ENCODE peak calls at places on chromosomes 12 and 14, in nine cellular contexts. One of them, this sample, is unnamed.

GRCh38 chr12:48750215-48750614 is 33.7 kb upstream of the CCNT1 start:
- DNase-seq in NT2/D1: no peak
- DNase-seq in stimulated activated CD4-positive, alpha-beta T cell treated with anti-CD3 and anti-CD28 coated beads, Interleukin-12 subunit alpha, Interleukin-12 subunit beta, amount 100 ng/mL, for 24 hours: no peak
- DNase-seq in H1: no peak
- DNase-seq in cardiac muscle cell: no peak
- DNase-seq in RPMI7951: no peak
- DNase-seq in hepatic stellate cell: no peak
- DNase-seq in T-cell: no peak
- DNase-seq in A673: no peak
- DNase-seq in this sample: no peak

GRCh38 chr14:70036665-70037064 is 152.1 kb downstream of the SLC8A3 start:
- DNase-seq in RPMI7951: no peak
- DNase-seq in NT2/D1: no peak
- DNase-seq in H1: no peak
- DNase-seq in stimulated activated CD4-positive, alpha-beta T cell treated with anti-CD3 and anti-CD28 coated beads, Interleukin-12 subunit alpha, Interleukin-12 subunit beta, amount 100 ng/mL, for 24 hours: no peak
- DNase-seq in T-cell: no peak
- DNase-seq in A673: no peak
- DNase-seq in hepatic stellate cell: no peak
- DNase-seq in cardiac muscle cell: no peak
- DNase-seq in this sample: no peak

GRCh38 chr12:57247041-57247440 is 3.9 kb downstream of the STAC3 start:
- DNase-seq in A673: no peak
- DNase-seq in RPMI7951: no peak
- DNase-seq in NT2/D1: peak; percentile 86
- DNase-seq in T-cell: no peak
- DNase-seq in stimulated activated CD4-positive, alpha-beta T cell treated with anti-CD3 and anti-CD28 coated beads, Interleukin-12 subunit alpha, Interleukin-12 subunit beta, amount 100 ng/mL, for 24 hours: no peak
- DNase-seq in hepatic stellate cell: no peak
- DNase-seq in cardiac muscle cell: no peak
- DNase-seq in H1: no peak
- DNase-seq in this sample: no peak

GRCh38 chr12:47722136-47722834 is 3.0 kb downstream of the ENDOU start:
- DNase-seq in NT2/D1: no peak
- DNase-seq in A673: no peak
- DNase-seq in hepatic stellate cell: no peak
- DNase-seq in cardiac muscle cell: no peak
- DNase-seq in H1: no peak
- DNase-seq in RPMI7951: no peak
- DNase-seq in T-cell: no peak
- DNase-seq in stimulated activated CD4-positive, alpha-beta T cell treated with anti-CD3 and anti-CD28 coated beads, Interleukin-12 subunit alpha, Interleukin-12 subunit beta, amount 100 ng/mL, for 24 hours: no peak
- DNase-seq in this sample: no peak

GRCh38 chr14:45051896-45052295 is 32.0 kb upstream of the PRPF39 start:
- DNase-seq in hepatic stellate cell: no peak
- DNase-seq in NT2/D1: no peak
- DNase-seq in RPMI7951: no peak
- DNase-seq in A673: no peak
- DNase-seq in T-cell: no peak
- DNase-seq in stimulated activated CD4-positive, alpha-beta T cell treated with anti-CD3 and anti-CD28 coated beads, Interleukin-12 subunit alpha, Interleukin-12 subunit beta, amount 100 ng/mL, for 24 hours: no peak
- DNase-seq in H1: no peak
- DNase-seq in cardiac muscle cell: no peak
- DNase-seq in this sample: no peak

GRCh38 chr14:91416744-91417133 is 881 bp downstream of the CCDC88C start:
- DNase-seq in cardiac muscle cell: no peak
- DNase-seq in T-cell: no peak
- DNase-seq in NT2/D1: no peak
- DNase-seq in hepatic stellate cell: no peak
- DNase-seq in H1: no peak
- DNase-seq in RPMI7951: no peak
- DNase-seq in stimulated activated CD4-positive, alpha-beta T cell treated with anti-CD3 and anti-CD28 coated beads, Interleukin-12 subunit alpha, Interleukin-12 subunit beta, amount 100 ng/mL, for 24 hours: no peak
- DNase-seq in A673: peak; percentile 21
- DNase-seq in this sample: no peak

GRCh38 chr12:77384941-77385340 is 319.6 kb upstream of the E2F7 start:
- DNase-seq in stimulated activated CD4-positive, alpha-beta T cell treated with anti-CD3 and anti-CD28 coated beads, Interleukin-12 subunit alpha, Interleukin-12 subunit beta, amount 100 ng/mL, for 24 hours: no peak
- DNase-seq in A673: peak; percentile 59
- DNase-seq in H1: no peak
- DNase-seq in hepatic stellate cell: no peak
- DNase-seq in T-cell: no peak
- DNase-seq in cardiac muscle cell: no peak
- DNase-seq in RPMI7951: no peak
- DNase-seq in NT2/D1: no peak
- DNase-seq in this sample: no peak

GRCh38 chr14:76923422-76924362 is 97.5 kb downstream of the LRRC74A start:
- DNase-seq in hepatic stellate cell: no peak
- DNase-seq in stimulated activated CD4-positive, alpha-beta T cell treated with anti-CD3 and anti-CD28 coated beads, Interleukin-12 subunit alpha, Interleukin-12 subunit beta, amount 100 ng/mL, for 24 hours: no peak
- DNase-seq in A673: no peak
- DNase-seq in H1: no peak
- DNase-seq in cardiac muscle cell: no peak
- DNase-seq in T-cell: no peak
- DNase-seq in RPMI7951: no peak
- DNase-seq in NT2/D1: no peak
- DNase-seq in this sample: no peak

GRCh38 chr12:9240776-9241175 is 32.6 kb upstream of the PZP start:
- DNase-seq in NT2/D1: no peak
- DNase-seq in cardiac muscle cell: no peak
- DNase-seq in A673: no peak
- DNase-seq in stimulated activated CD4-positive, alpha-beta T cell treated with anti-CD3 and anti-CD28 coated beads, Interleukin-12 subunit alpha, Interleukin-12 subunit beta, amount 100 ng/mL, for 24 hours: no peak
- DNase-seq in hepatic stellate cell: no peak
- DNase-seq in RPMI7951: no peak
- DNase-seq in H1: no peak
- DNase-seq in T-cell: no peak
- DNase-seq in this sample: no peak

GRCh38 chr12:10174986-10175614 is 3.2 kb upstream of the OLR1 start:
- DNase-seq in stimulated activated CD4-positive, alpha-beta T cell treated with anti-CD3 and anti-CD28 coated beads, Interleukin-12 subunit alpha, Interleukin-12 subunit beta, amount 100 ng/mL, for 24 hours: no peak
- DNase-seq in A673: no peak
- DNase-seq in hepatic stellate cell: no peak
- DNase-seq in RPMI7951: no peak
- DNase-seq in NT2/D1: no peak
- DNase-seq in H1: no peak
- DNase-seq in cardiac muscle cell: no peak
- DNase-seq in T-cell: no peak
- DNase-seq in this sample: no peak

GRCh38 chr12:69698769-69699540 is at the start of gene BEST3:
- DNase-seq in T-cell: no peak
- DNase-seq in H1: no peak
- DNase-seq in hepatic stellate cell: no peak
- DNase-seq in RPMI7951: no peak
- DNase-seq in cardiac muscle cell: no peak
- DNase-seq in NT2/D1: no peak
- DNase-seq in stimulated activated CD4-positive, alpha-beta T cell treated with anti-CD3 and anti-CD28 coated beads, Interleukin-12 subunit alpha, Interleukin-12 subunit beta, amount 100 ng/mL, for 24 hours: no peak
- DNase-seq in A673: no peak
- DNase-seq in this sample: no peak

GRCh38 chr12:92369643-92370042 is 224.0 kb upstream of the BTG1 start:
- DNase-seq in H1: no peak
- DNase-seq in hepatic stellate cell: no peak
- DNase-seq in RPMI7951: peak; percentile 99
- DNase-seq in A673: no peak
- DNase-seq in NT2/D1: no peak
- DNase-seq in stimulated activated CD4-positive, alpha-beta T cell treated with anti-CD3 and anti-CD28 coated beads, Interleukin-12 subunit alpha, Interleukin-12 subunit beta, amount 100 ng/mL, for 24 hours: no peak
- DNase-seq in T-cell: no peak
- DNase-seq in cardiac muscle cell: no peak
- DNase-seq in this sample: no peak

GRCh38 chr14:54108481-54109471 is 152.2 kb upstream of the BMP4 start:
- DNase-seq in RPMI7951: peak; percentile 96
- DNase-seq in stimulated activated CD4-positive, alpha-beta T cell treated with anti-CD3 and anti-CD28 coated beads, Interleukin-12 subunit alpha, Interleukin-12 subunit beta, amount 100 ng/mL, for 24 hours: no peak
- DNase-seq in A673: no peak
- DNase-seq in H1: no peak
- DNase-seq in cardiac muscle cell: peak; percentile 95
- DNase-seq in NT2/D1: no peak
- DNase-seq in T-cell: no peak
- DNase-seq in hepatic stellate cell: peak; percentile 24
- DNase-seq in this sample: no peak

GRCh38 chr12:110600254-110600653 is 13.7 kb upstream of the TCTN1 start:
- DNase-seq in hepatic stellate cell: peak; percentile 33
- DNase-seq in NT2/D1: no peak
- DNase-seq in RPMI7951: peak; percentile 52
- DNase-seq in H1: no peak
- DNase-seq in A673: peak; percentile 77
- DNase-seq in stimulated activated CD4-positive, alpha-beta T cell treated with anti-CD3 and anti-CD28 coated beads, Interleukin-12 subunit alpha, Interleukin-12 subunit beta, amount 100 ng/mL, for 24 hours: no peak
- DNase-seq in cardiac muscle cell: peak; percentile 81
- DNase-seq in T-cell: no peak
- DNase-seq in this sample: no peak

GRCh38 chr12:132158677-132159554 is 14.7 kb downstream of the NOC4L start:
- DNase-seq in RPMI7951: no peak
- DNase-seq in T-cell: no peak
- DNase-seq in H1: no peak
- DNase-seq in stimulated activated CD4-positive, alpha-beta T cell treated with anti-CD3 and anti-CD28 coated beads, Interleukin-12 subunit alpha, Interleukin-12 subunit beta, amount 100 ng/mL, for 24 hours: no peak
- DNase-seq in NT2/D1: no peak
- DNase-seq in A673: no peak
- DNase-seq in hepatic stellate cell: no peak
- DNase-seq in cardiac muscle cell: no peak
- DNase-seq in this sample: no peak

GRCh38 chr12:54419088-54419887 is at the start of gene ITGA5:
- DNase-seq in H1: no peak
- DNase-seq in hepatic stellate cell: peak; percentile 93
- DNase-seq in stimulated activated CD4-positive, alpha-beta T cell treated with anti-CD3 and anti-CD28 coated beads, Interleukin-12 subunit alpha, Interleukin-12 subunit beta, amount 100 ng/mL, for 24 hours: no peak
- DNase-seq in RPMI7951: peak; percentile 75
- DNase-seq in NT2/D1: no peak
- DNase-seq in A673: peak; percentile 69
- DNase-seq in cardiac muscle cell: peak; percentile 76
- DNase-seq in T-cell: no peak
- DNase-seq in this sample: no peak

GRCh38 chr14:32576088-32576795 is 247.1 kb downstream of the AKAP6 start:
- DNase-seq in NT2/D1: peak; percentile 23
- DNase-seq in RPMI7951: peak; percentile 54
- DNase-seq in A673: peak; percentile 75
- DNase-seq in T-cell: no peak
- DNase-seq in stimulated activated CD4-positive, alpha-beta T cell treated with anti-CD3 and anti-CD28 coated beads, Interleukin-12 subunit alpha, Interleukin-12 subunit beta, amount 100 ng/mL, for 24 hours: no peak
- DNase-seq in hepatic stellate cell: peak; percentile 32
- DNase-seq in H1: no peak
- DNase-seq in cardiac muscle cell: peak; percentile 79
- DNase-seq in this sample: no peak

GRCh38 chr14:55802986-55803431 is 223.0 kb downstream of the KTN1 start:
- DNase-seq in H1: no peak
- DNase-seq in hepatic stellate cell: no peak
- DNase-seq in stimulated activated CD4-positive, alpha-beta T cell treated with anti-CD3 and anti-CD28 coated beads, Interleukin-12 subunit alpha, Interleukin-12 subunit beta, amount 100 ng/mL, for 24 hours: no peak
- DNase-seq in NT2/D1: no peak
- DNase-seq in T-cell: no peak
- DNase-seq in cardiac muscle cell: no peak
- DNase-seq in RPMI7951: peak; percentile 21
- DNase-seq in A673: no peak
- DNase-seq in this sample: no peak

GRCh38 chr12:95178136-95178535 is 39.1 kb downstream of the FGD6 start:
- DNase-seq in stimulated activated CD4-positive, alpha-beta T cell treated with anti-CD3 and anti-CD28 coated beads, Interleukin-12 subunit alpha, Interleukin-12 subunit beta, amount 100 ng/mL, for 24 hours: no peak
- DNase-seq in hepatic stellate cell: no peak
- DNase-seq in T-cell: no peak
- DNase-seq in A673: no peak
- DNase-seq in RPMI7951: no peak
- DNase-seq in NT2/D1: no peak
- DNase-seq in cardiac muscle cell: no peak
- DNase-seq in H1: no peak
- DNase-seq in this sample: no peak

GRCh38 chr12:22986997-22987396 is 362.0 kb downstream of the ETNK1 start:
- DNase-seq in hepatic stellate cell: no peak
- DNase-seq in A673: no peak
- DNase-seq in stimulated activated CD4-positive, alpha-beta T cell treated with anti-CD3 and anti-CD28 coated beads, Interleukin-12 subunit alpha, Interleukin-12 subunit beta, amount 100 ng/mL, for 24 hours: no peak
- DNase-seq in H1: no peak
- DNase-seq in NT2/D1: no peak
- DNase-seq in cardiac muscle cell: no peak
- DNase-seq in T-cell: no peak
- DNase-seq in RPMI7951: no peak
- DNase-seq in this sample: no peak

GRCh38 chr12:105214670-105215375 is 21.2 kb downstream of the APPL2 start:
- DNase-seq in T-cell: no peak
- DNase-seq in hepatic stellate cell: no peak
- DNase-seq in RPMI7951: peak; percentile 25
- DNase-seq in H1: no peak
- DNase-seq in cardiac muscle cell: peak; percentile 50
- DNase-seq in stimulated activated CD4-positive, alpha-beta T cell treated with anti-CD3 and anti-CD28 coated beads, Interleukin-12 subunit alpha, Interleukin-12 subunit beta, amount 100 ng/mL, for 24 hours: no peak
- DNase-seq in A673: no peak
- DNase-seq in NT2/D1: no peak
- DNase-seq in this sample: no peak

GRCh38 chr14:93734086-93734822 is 54.0 kb downstream of the PRIMA1 start:
- DNase-seq in hepatic stellate cell: no peak
- DNase-seq in T-cell: no peak
- DNase-seq in RPMI7951: no peak
- DNase-seq in stimulated activated CD4-positive, alpha-beta T cell treated with anti-CD3 and anti-CD28 coated beads, Interleukin-12 subunit alpha, Interleukin-12 subunit beta, amount 100 ng/mL, for 24 hours: no peak
- DNase-seq in H1: no peak
- DNase-seq in cardiac muscle cell: no peak
- DNase-seq in NT2/D1: peak; percentile 5
- DNase-seq in A673: peak; percentile 30
- DNase-seq in this sample: no peak

GRCh38 chr14:104137297-104138097 is 890 bp upstream of the KIF26A start:
- DNase-seq in hepatic stellate cell: peak; percentile 74
- DNase-seq in stimulated activated CD4-positive, alpha-beta T cell treated with anti-CD3 and anti-CD28 coated beads, Interleukin-12 subunit alpha, Interleukin-12 subunit beta, amount 100 ng/mL, for 24 hours: peak; percentile 65
- DNase-seq in RPMI7951: peak; percentile 8
- DNase-seq in NT2/D1: peak; percentile 47
- DNase-seq in A673: peak; percentile 76
- DNase-seq in cardiac muscle cell: peak; percentile 42
- DNase-seq in T-cell: no peak
- DNase-seq in H1: no peak
- DNase-seq in this sample: peak; percentile 68

GRCh38 chr12:80001562-80001961 is 66.7 kb upstream of the PPP1R12A start:
- DNase-seq in T-cell: no peak
- DNase-seq in A673: no peak
- DNase-seq in NT2/D1: no peak
- DNase-seq in RPMI7951: no peak
- DNase-seq in stimulated activated CD4-positive, alpha-beta T cell treated with anti-CD3 and anti-CD28 coated beads, Interleukin-12 subunit alpha, Interleukin-12 subunit beta, amount 100 ng/mL, for 24 hours: no peak
- DNase-seq in hepatic stellate cell: no peak
- DNase-seq in cardiac muscle cell: no peak
- DNase-seq in H1: no peak
- DNase-seq in this sample: no peak

GRCh38 chr14:47278233-47278842 is 397.1 kb downstream of the MDGA2 start:
- DNase-seq in cardiac muscle cell: peak; percentile 41
- DNase-seq in A673: peak; percentile 71
- DNase-seq in T-cell: no peak
- DNase-seq in RPMI7951: no peak
- DNase-seq in NT2/D1: peak; percentile 44
- DNase-seq in H1: peak; percentile 54
- DNase-seq in hepatic stellate cell: peak; percentile 30
- DNase-seq in stimulated activated CD4-positive, alpha-beta T cell treated with anti-CD3 and anti-CD28 coated beads, Interleukin-12 subunit alpha, Interleukin-12 subunit beta, amount 100 ng/mL, for 24 hours: peak; percentile 14
- DNase-seq in this sample: peak; percentile 1

GRCh38 chr12:109266106-109266879 is 42.8 kb downstream of the FOXN4 start:
- DNase-seq in A673: no peak
- DNase-seq in hepatic stellate cell: no peak
- DNase-seq in cardiac muscle cell: no peak
- DNase-seq in T-cell: no peak
- DNase-seq in H1: no peak
- DNase-seq in stimulated activated CD4-positive, alpha-beta T cell treated with anti-CD3 and anti-CD28 coated beads, Interleukin-12 subunit alpha, Interleukin-12 subunit beta, amount 100 ng/mL, for 24 hours: no peak
- DNase-seq in RPMI7951: no peak
- DNase-seq in NT2/D1: no peak
- DNase-seq in this sample: no peak

GRCh38 chr14:66649515-66649914 is 141.6 kb downstream of the GPHN start:
- DNase-seq in hepatic stellate cell: no peak
- DNase-seq in A673: no peak
- DNase-seq in RPMI7951: no peak
- DNase-seq in NT2/D1: no peak
- DNase-seq in cardiac muscle cell: no peak
- DNase-seq in stimulated activated CD4-positive, alpha-beta T cell treated with anti-CD3 and anti-CD28 coated beads, Interleukin-12 subunit alpha, Interleukin-12 subunit beta, amount 100 ng/mL, for 24 hours: no peak
- DNase-seq in H1: no peak
- DNase-seq in T-cell: no peak
- DNase-seq in this sample: no peak

GRCh38 chr14:33567736-33568124 is 383.1 kb downstream of the EGLN3 start:
- DNase-seq in hepatic stellate cell: no peak
- DNase-seq in T-cell: no peak
- DNase-seq in stimulated activated CD4-positive, alpha-beta T cell treated with anti-CD3 and anti-CD28 coated beads, Interleukin-12 subunit alpha, Interleukin-12 subunit beta, amount 100 ng/mL, for 24 hours: no peak
- DNase-seq in H1: no peak
- DNase-seq in RPMI7951: peak; percentile 21
- DNase-seq in NT2/D1: no peak
- DNase-seq in A673: no peak
- DNase-seq in cardiac muscle cell: peak; percentile 56
- DNase-seq in this sample: no peak

GRCh38 chr14:84340938-84341337 is 1189.0 kb upstream of the FLRT2 start:
- DNase-seq in RPMI7951: no peak
- DNase-seq in hepatic stellate cell: no peak
- DNase-seq in NT2/D1: no peak
- DNase-seq in stimulated activated CD4-positive, alpha-beta T cell treated with anti-CD3 and anti-CD28 coated beads, Interleukin-12 subunit alpha, Interleukin-12 subunit beta, amount 100 ng/mL, for 24 hours: no peak
- DNase-seq in A673: peak; percentile 47
- DNase-seq in H1: no peak
- DNase-seq in T-cell: no peak
- DNase-seq in cardiac muscle cell: peak; percentile 46
- DNase-seq in this sample: no peak

GRCh38 chr12:27123642-27124041 is 41.3 kb upstream of the C12orf71 start:
- DNase-seq in RPMI7951: peak; percentile 25
- DNase-seq in stimulated activated CD4-positive, alpha-beta T cell treated with anti-CD3 and anti-CD28 coated beads, Interleukin-12 subunit alpha, Interleukin-12 subunit beta, amount 100 ng/mL, for 24 hours: no peak
- DNase-seq in T-cell: no peak
- DNase-seq in H1: no peak
- DNase-seq in hepatic stellate cell: no peak
- DNase-seq in A673: peak; percentile 14
- DNase-seq in NT2/D1: no peak
- DNase-seq in cardiac muscle cell: peak; percentile 38
- DNase-seq in this sample: no peak

GRCh38 chr14:94113490-94113889 is 3.0 kb downstream of the IFI27 start:
- DNase-seq in cardiac muscle cell: peak; percentile 28
- DNase-seq in NT2/D1: no peak
- DNase-seq in hepatic stellate cell: no peak
- DNase-seq in A673: no peak
- DNase-seq in T-cell: no peak
- DNase-seq in H1: no peak
- DNase-seq in RPMI7951: no peak
- DNase-seq in stimulated activated CD4-positive, alpha-beta T cell treated with anti-CD3 and anti-CD28 coated beads, Interleukin-12 subunit alpha, Interleukin-12 subunit beta, amount 100 ng/mL, for 24 hours: no peak
- DNase-seq in this sample: no peak

This sample was measured in stimulated activated CD8-positive, alpha-beta memory T cell treated with anti-CD3 and anti-CD28 coated beads, Interleukin-2, amount 100 ng/mL, for 48 hours.